ENCODE peak calls at places on chromosome 13, in ten cellular contexts. G is NCI-H2081, D is A549, W is NCI-H1105 treated with DMSO at 0.1 percent for 48 hours, L is anterior cingulate cortex, H is hippocampal formation, F is MCF 10A, T is ureter, M is HEK293T, I is prostate gland. E is an unnamed sample.

GRCh38 chr13:66532146-66532545 is 698.0 kb downstream of the PCDH9 start:
- DNase-seq in F (peak; percentile 34), T (no peak), W (no peak), G (no peak), M (no peak), I (no peak), L (no peak), H (no peak), D (no peak), E (no peak)

GRCh38 chr13:99542788-99543406 is 41.6 kb downstream of the TM9SF2 start:
- DNase-seq in I (no peak), T (no peak), G (no peak), M (no peak), H (no peak), D (no peak), F (no peak), L (no peak), W (no peak), E (no peak)

GRCh38 chr13:29683041-29683440 is 87.6 kb upstream of the SLC7A1 start:
- DNase-seq in I (no peak), T (no peak), F (no peak), H (no peak), D (no peak), M (no peak), L (no peak), W (no peak), G (no peak), E (no peak)

GRCh38 chr13:44197791-44198770 is 175.5 kb upstream of the SERP2 start:
- DNase-seq in T (no peak), D (no peak), I (no peak), H (no peak), L (no peak), W (peak; percentile 9), G (peak; percentile 83), F (no peak), M (no peak), E (peak; percentile 78)

GRCh38 chr13:114009590-114010400 is 35.9 kb upstream of the C13orf46 start:
- DNase-seq in D (no peak), L (no peak), F (no peak), M (no peak), H (no peak), W (no peak), T (no peak), G (no peak), I (no peak), E (no peak)

GRCh38 chr13:113783966-113784644 is 25.1 kb downstream of the TMEM255B start:
- DNase-seq in W (no peak), G (no peak), H (no peak), D (no peak), I (no peak), M (no peak), L (no peak), T (no peak), F (peak; percentile 30), E (no peak)

GRCh38 chr13:50359779-50360178 is 344.5 kb downstream of the KCNRG start:
- DNase-seq in G (no peak), H (no peak), I (no peak), M (no peak), L (no peak), W (no peak), F (no peak), D (no peak), T (no peak), E (no peak)

GRCh38 chr13:40221460-40222201 is 444.8 kb downstream of the FOXO1 start:
- DNase-seq in L (no peak), D (no peak), H (no peak), M (no peak), G (no peak), W (no peak), I (peak; percentile 29), F (peak; percentile 86), T (no peak), E (no peak)

GRCh38 chr13:94128430-94128829 is 351.1 kb downstream of the DCT start:
- DNase-seq in H (peak; percentile 51), M (no peak), D (no peak), I (peak; percentile 68), W (no peak), T (no peak), L (peak; percentile 7), F (no peak), G (no peak), E (no peak)

GRCh38 chr13:77518266-77518665 is 17.2 kb upstream of the SCEL start:
- DNase-seq in G (no peak), T (no peak), W (no peak), L (no peak), F (no peak), M (no peak), I (no peak), H (no peak), D (no peak), E (no peak)

GRCh38 chr13:80924596-80924995 is 583.7 kb upstream of the SPRY2 start:
- DNase-seq in G (no peak), D (no peak), W (no peak), T (no peak), I (no peak), M (no peak), F (no peak), H (no peak), L (peak; percentile 1), E (no peak)

GRCh38 chr13:92303428-92303827 is 905.0 kb downstream of the GPC5 start:
- DNase-seq in W (no peak), M (no peak), G (no peak), T (no peak), L (no peak), D (no peak), I (no peak), F (peak; percentile 48), H (no peak), E (no peak)

GRCh38 chr13:42477588-42478190 is 96.3 kb upstream of the TNFSF11 start:
- DNase-seq in M (no peak), H (no peak), T (no peak), D (no peak), L (no peak), G (no peak), W (peak; percentile 53), I (no peak), F (peak; percentile 55), E (no peak)

GRCh38 chr13:32384702-32385101 is 43.2 kb downstream of the N4BP2L1 start:
- DNase-seq in F (no peak), M (no peak), L (no peak), W (no peak), H (no peak), T (no peak), G (no peak), I (peak; percentile 15), D (no peak), E (no peak)

GRCh38 chr13:55653497-55653896 is 1487.2 kb upstream of the PRR20A start:
- DNase-seq in H (no peak), D (no peak), W (no peak), L (no peak), G (no peak), F (no peak), T (no peak), I (no peak), M (no peak), E (no peak)

GRCh38 chr13:43085545-43085944 is 62.2 kb downstream of the DNAJC15 start:
- DNase-seq in H (peak; percentile 27), M (no peak), W (peak; percentile 35), L (no peak), T (no peak), I (no peak), G (peak; percentile 5), F (peak; percentile 46), D (peak; percentile 8), E (peak; percentile 12)

GRCh38 chr13:101916758-101917474 is 464.4 kb downstream of the ITGBL1 start:
- DNase-seq in F (no peak), W (no peak), L (no peak), D (no peak), T (no peak), G (peak; percentile 46), H (no peak), I (no peak), M (no peak), E (peak; percentile 36)

GRCh38 chr13:51260154-51260553 is 38.0 kb downstream of the FAM124A start:
- DNase-seq in I (no peak), H (no peak), G (no peak), F (no peak), L (no peak), T (no peak), D (no peak), W (no peak), M (no peak), E (no peak)

GRCh38 chr13:44380404-44381165 is 7.0 kb downstream of the SERP2 start:
- DNase-seq in D (no peak), H (no peak), M (no peak), T (no peak), F (no peak), L (no peak), G (no peak), W (no peak), I (no peak), E (no peak)

GRCh38 chr13:19178901-19179593 is 2.6 kb downstream of the TUBA3C start:
- DNase-seq in L (no peak), M (no peak), T (peak; percentile 9), F (no peak), D (no peak), H (no peak), I (no peak), G (no peak), W (no peak), E (no peak)

GRCh38 chr13:41608111-41608510 is 150.8 kb downstream of the RGCC start:
- DNase-seq in M (no peak), G (no peak), L (no peak), D (no peak), I (no peak), F (no peak), W (no peak), T (no peak), H (no peak), E (no peak)

GRCh38 chr13:78875792-78876580 is 217.0 kb upstream of the OBI1 start:
- DNase-seq in D (no peak), W (no peak), T (no peak), G (no peak), I (no peak), M (peak; percentile 48), H (no peak), L (no peak), F (peak; percentile 23), E (no peak)

GRCh38 chr13:112057736-112058518 is 9.0 kb upstream of the SOX1 start:
- DNase-seq in L (no peak), H (no peak), T (no peak), F (no peak), I (no peak), W (peak; percentile 78), M (peak; percentile 13), D (no peak), G (peak; percentile 60), E (peak; percentile 34)

GRCh38 chr13:46480131-46480530 is 72.8 kb upstream of the LRCH1 start:
- DNase-seq in F (no peak), T (no peak), W (no peak), M (no peak), I (no peak), L (no peak), H (no peak), G (no peak), D (no peak), E (no peak)

GRCh38 chr13:112158961-112159360 is 92.0 kb downstream of the SOX1 start:
- DNase-seq in H (no peak), F (no peak), D (no peak), G (no peak), T (no peak), M (no peak), I (no peak), L (no peak), W (no peak), E (no peak)

GRCh38 chr13:25203256-25203794 is 31.2 kb upstream of the AMER2 start:
- DNase-seq in F (no peak), L (no peak), T (no peak), I (no peak), M (no peak), G (no peak), W (no peak), D (no peak), H (no peak), E (no peak)

GRCh38 chr13:28707629-28708427 is 10.9 kb downstream of the SLC46A3 start:
- DNase-seq in T (no peak), M (no peak), G (no peak), I (no peak), H (peak; percentile 23), F (peak; percentile 80), L (peak; percentile 17), W (no peak), D (no peak), E (no peak)

GRCh38 chr13:79659161-79659560 is 178.2 kb downstream of the NDFIP2 start:
- DNase-seq in M (no peak), G (no peak), F (no peak), W (peak; percentile 25), L (no peak), H (no peak), T (no peak), I (peak; percentile 41), D (no peak), E (no peak)

E was measured in COR-L47.